ENCODE peak calls at places on chromosomes 16 and 17, in nine cellular contexts. W, L, C, E, N, D, V, H and Q are unnamed samples.

GRCh38 chr16:79651363-79651762 is 50.8 kb upstream of the MAF start:
- DNase-seq in W (peak), L (peak), C (peak), E (no peak), N (peak), D (no peak), V (peak), H (peak), Q (no peak)

GRCh38 chr17:39306028-39306427 is 80.3 kb upstream of the STAC2 start:
- DNase-seq in W (no peak), L (no peak), C (no peak), E (no peak), N (no peak), D (no peak), V (no peak), H (no peak), Q (no peak)

GRCh38 chr17:17075037-17075755 is 32.9 kb downstream of the MPRIP start:
- DNase-seq in W (no peak), L (peak), C (peak), E (no peak), N (no peak), D (no peak), V (peak), H (no peak), Q (no peak)

GRCh38 chr17:42389135-42389417 is 834 bp upstream of the STAT3 start:
- DNase-seq in W (no peak), L (peak), C (no peak), E (no peak), N (no peak), D (no peak), V (no peak), H (no peak), Q (no peak)

GRCh38 chr17:78214016-78214705 is at the start of gene BIRC5:
- DNase-seq in W (peak), L (peak), C (peak), E (peak), N (peak), D (peak), V (peak), H (peak), Q (peak)

GRCh38 chr16:2343211-2343610 is 2.7 kb upstream of the ABCA3 start:
- DNase-seq in W (no peak), L (no peak), C (no peak), E (no peak), N (no peak), D (no peak), V (no peak), H (no peak), Q (no peak)

GRCh38 chr16:53123753-53124152 is 69.0 kb downstream of the CHD9 start:
- DNase-seq in W (no peak), L (no peak), C (no peak), E (no peak), N (peak), D (no peak), V (peak), H (no peak), Q (no peak)

GRCh38 chr16:81651758-81652718 is 127.1 kb upstream of the PLCG2 start:
- DNase-seq in W (no peak), L (no peak), C (no peak), E (no peak), N (no peak), D (no peak), V (no peak), H (no peak), Q (no peak)

GRCh38 chr17:60153606-60154355 is 4.0 kb downstream of the CA4 start:
- DNase-seq in W (no peak), L (no peak), C (no peak), E (no peak), N (no peak), D (no peak), V (peak), H (no peak), Q (no peak)

GRCh38 chr17:66716236-66717026 is 118.5 kb upstream of the CACNG5 start:
- DNase-seq in W (no peak), L (no peak), C (no peak), E (no peak), N (no peak), D (no peak), V (peak), H (no peak), Q (no peak)